ENCODE peak calls at places on chromosomes 3 and 15, in six cellular contexts. Y, F, E, H, U and R are unnamed samples.

GRCh38 chr15:60722328-60723112 is 243.6 kb upstream of the ICE2 start:
- DNase-seq in Y (no peak), F (no peak), E (no peak), H (no peak), U (no peak), R (no peak)

GRCh38 chr3:11238057-11238456 is 34.1 kb upstream of the ATG7 start:
- DNase-seq in Y (peak), F (no peak), E (no peak), H (no peak), U (no peak), R (no peak)

GRCh38 chr15:55183679-55184078 is 13.1 kb downstream of the RSL24D1 start:
- DNase-seq in Y (peak), F (no peak), E (no peak), H (no peak), U (no peak), R (no peak)

GRCh38 chr3:40645883-40646282 is 121.1 kb downstream of the ZNF621 start:
- DNase-seq in Y (no peak), F (no peak), E (no peak), H (no peak), U (peak), R (no peak)

GRCh38 chr3:177836671-177837070 is 639.4 kb upstream of the TBL1XR1 start:
- DNase-seq in Y (no peak), F (no peak), E (no peak), H (no peak), U (no peak), R (no peak)

GRCh38 chr3:32703491-32703968 is 18.5 kb downstream of the CNOT10 start:
- DNase-seq in Y (peak), F (no peak), E (no peak), H (no peak), U (no peak), R (no peak)

GRCh38 chr3:58271901-58272501 is 34.0 kb upstream of the RPP14 start:
- DNase-seq in Y (peak), F (no peak), E (no peak), H (no peak), U (no peak), R (peak)

GRCh38 chr15:65189102-65189740 is 4.1 kb upstream of the CLPX start:
- DNase-seq in Y (peak), F (peak), E (peak), H (no peak), U (no peak), R (no peak)

GRCh38 chr3:59142581-59142980 is 92.8 kb upstream of the CFAP20DC start:
- DNase-seq in Y (no peak), F (no peak), E (no peak), H (no peak), U (no peak), R (no peak)

GRCh38 chr3:115286529-115287197 is 139.6 kb upstream of the ZBTB20 start:
- DNase-seq in Y (no peak), F (no peak), E (no peak), H (no peak), U (no peak), R (no peak)

GRCh38 chr3:5071061-5071460 is 51.0 kb upstream of the ARL8B start:
- DNase-seq in Y (peak), F (peak), E (no peak), H (no peak), U (no peak), R (no peak)

GRCh38 chr15:73575636-73576247 is 57.4 kb downstream of the NPTN start:
- DNase-seq in Y (peak), F (no peak), E (peak), H (no peak), U (no peak), R (no peak)

GRCh38 chr3:63961891-63962290 is 49.7 kb upstream of the SCAANT1 start:
- DNase-seq in Y (peak), F (no peak), E (no peak), H (no peak), U (no peak), R (no peak)

GRCh38 chr3:61733000-61733399 is 171.6 kb downstream of the PTPRG start:
- DNase-seq in Y (no peak), F (no peak), E (no peak), H (no peak), U (no peak), R (no peak)